ENCODE peak calls at places on chromosomes 3 and 15, in eight cellular contexts. F is AG09319; Y is NCI-H1694 treated with DMSO at 0.1 percent for 48 hours; S is DMS 273 treated with DMSO at 0.1 percent for 48 hours; R is activated T-cell treated with anti-CD3 and anti-CD28 coated beads, Interleukin-2, amount 50 U/mL, for 1 hour; G is sciatic nerve; H is mesenteric fat pad; W is NCI-H345. V is an unnamed sample.

GRCh38 chr3:71547254-71548198 is 36.0 kb downstream of the FOXP1 start:
- DNase-seq in Y (no peak), H (no peak), G (no peak), R (no peak), F (no peak), S (no peak), W (no peak), V (no peak)

GRCh38 chr3:131883086-131883485 is 151.7 kb downstream of the CPNE4 start:
- DNase-seq in G (no peak), F (no peak), H (no peak), S (no peak), R (no peak), Y (no peak), W (no peak), V (no peak)

GRCh38 chr15:66765478-66766281 is 63.6 kb downstream of the SMAD6 start:
- DNase-seq in F (no peak), W (no peak), S (no peak), H (no peak), G (no peak), R (no peak), Y (no peak), V (peak; percentile 60)

GRCh38 chr15:38624248-38625214 is 59.9 kb upstream of the RASGRP1 start:
- DNase-seq in S (no peak), R (no peak), F (no peak), H (no peak), G (no peak), W (no peak), Y (no peak), V (no peak)

GRCh38 chr3:172192830-172193415 is 153.5 kb downstream of the FNDC3B start:
- DNase-seq in F (no peak), Y (no peak), G (no peak), W (no peak), R (no peak), H (no peak), S (no peak), V (no peak)

GRCh38 chr15:39336926-39337325 is 244.0 kb upstream of the THBS1 start:
- DNase-seq in G (no peak), S (no peak), F (no peak), H (no peak), Y (no peak), R (no peak), W (no peak), V (no peak)

GRCh38 chr3:126119008-126119675 is 35.2 kb upstream of the SLC41A3 start:
- DNase-seq in H (peak; percentile 79), G (peak; percentile 27), S (no peak), R (no peak), F (no peak), Y (no peak), W (no peak), V (no peak)

GRCh38 chr3:65641041-65641440 is 397.7 kb downstream of the MAGI1 start:
- DNase-seq in S (no peak), H (no peak), W (no peak), R (no peak), F (no peak), G (no peak), Y (no peak), V (no peak)

GRCh38 chr3:44983413-44984040 is 7.5 kb downstream of the EXOSC7 start:
- DNase-seq in Y (no peak), W (no peak), H (no peak), G (no peak), R (no peak), F (no peak), S (no peak), V (no peak)

GRCh38 chr15:70172561-70172960 is 74.8 kb upstream of the TLE3 start:
- DNase-seq in Y (no peak), H (no peak), S (no peak), G (no peak), R (no peak), F (no peak), W (no peak), V (no peak)

GRCh38 chr3:125062904-125063618 is 7.3 kb upstream of the HEG1 start:
- DNase-seq in R (no peak), Y (no peak), F (peak; percentile 81), S (no peak), G (no peak), W (no peak), H (no peak), V (no peak)

GRCh38 chr3:186669378-186670084 is 3.7 kb downstream of the HRG start:
- DNase-seq in G (no peak), Y (no peak), S (no peak), W (no peak), F (no peak), H (no peak), R (no peak), V (no peak)

GRCh38 chr3:24315991-24316390 is 178.7 kb downstream of the THRB start:
- DNase-seq in W (no peak), Y (no peak), R (no peak), G (no peak), H (no peak), F (peak; percentile 44), S (no peak), V (no peak)

GRCh38 chr15:25683415-25683814 is 179.7 kb downstream of the ATP10A start:
- DNase-seq in W (no peak), Y (no peak), R (no peak), F (no peak), S (no peak), H (no peak), G (no peak), V (no peak)

GRCh38 chr3:50562866-50563265 is 4.7 kb downstream of the C3orf18 start:
- DNase-seq in H (no peak), R (no peak), W (no peak), Y (no peak), G (no peak), F (no peak), S (no peak), V (no peak)

GRCh38 chr3:152830245-152830644 is 4.7 kb upstream of the P2RY1 start:
- DNase-seq in F (no peak), H (no peak), G (no peak), Y (no peak), S (no peak), R (no peak), W (no peak), V (no peak)

GRCh38 chr15:27790270-27790669 is 308.8 kb downstream of the OCA2 start:
- DNase-seq in S (no peak), R (no peak), F (no peak), G (no peak), Y (no peak), H (no peak), W (no peak), V (no peak)

V was measured in GM13976.